ENCODE peak calls at places on chromosomes 5 and 9, in six cellular contexts. R, I, Y, T, A and D are unnamed samples.

GRCh38 chr9:137062384-137062783 is 8.0 kb downstream of the SAPCD2 start:
- DNase-seq in I (no peak), R (no peak), T (no peak), Y (no peak), A (no peak), D (no peak)

GRCh38 chr5:33337621-33337960 is 103.2 kb upstream of the TARS1 start:
- DNase-seq in A (no peak), I (no peak), T (no peak), Y (no peak), R (no peak), D (no peak)

GRCh38 chr9:137311971-137312851 is 10.1 kb upstream of the NRARP start:
- DNase-seq in A (no peak), R (no peak), I (no peak), Y (no peak), T (no peak), D (no peak)

GRCh38 chr9:6243746-6244145 is 28.1 kb downstream of the IL33 start:
- DNase-seq in Y (no peak), T (no peak), R (peak), I (no peak), A (no peak), D (no peak)

GRCh38 chr9:138075496-138075895 is 197.9 kb downstream of the CACNA1B start:
- DNase-seq in Y (no peak), I (no peak), T (no peak), R (no peak), A (no peak), D (peak)

GRCh38 chr5:86917117-86917579 is 299.4 kb downstream of the COX7C start:
- DNase-seq in R (no peak), I (no peak), A (peak), T (no peak), Y (peak), D (no peak)

GRCh38 chr9:34093578-34093977 is 32.9 kb downstream of the DCAF12 start:
- DNase-seq in Y (no peak), A (no peak), T (no peak), R (no peak), I (no peak), D (no peak)

GRCh38 chr5:157540707-157541451 is 34.7 kb downstream of the ADAM19 start:
- DNase-seq in R (no peak), T (no peak), Y (peak), I (peak), A (peak), D (peak)

GRCh38 chr5:168128154-168128553 is 163.3 kb upstream of the WWC1 start:
- DNase-seq in R (no peak), A (no peak), Y (no peak), T (no peak), I (no peak), D (no peak)

GRCh38 chr9:90857103-90857502 is 55.5 kb downstream of the SYK start:
- DNase-seq in A (no peak), R (no peak), T (no peak), Y (no peak), I (no peak), D (no peak)

GRCh38 chr5:65451436-65451835 is 30.3 kb downstream of the ADAMTS6 start:
- DNase-seq in T (no peak), R (no peak), Y (no peak), I (no peak), A (peak), D (no peak)

GRCh38 chr5:150146235-150146634 is 9.4 kb downstream of the PDGFRB start:
- DNase-seq in I (no peak), A (no peak), R (no peak), Y (no peak), T (no peak), D (no peak)
- H3K27ac ChIP-seq in I (peak), A (no peak), R (no peak), Y (no peak), T (peak), D (no peak)

GRCh38 chr9:125635888-125636287 is 71.1 kb downstream of the MAPKAP1 start:
- DNase-seq in Y (no peak), R (no peak), A (no peak), T (no peak), I (no peak), D (no peak)
- H3K27ac ChIP-seq in Y (no peak), R (no peak), A (no peak), T (no peak), I (no peak), D (no peak)

GRCh38 chr5:110104728-110105127 is 415.0 kb downstream of the MAN2A1 start:
- DNase-seq in T (no peak), Y (no peak), R (no peak), I (no peak), A (no peak), D (no peak)

GRCh38 chr5:110104048-110104725 is 414.5 kb downstream of the MAN2A1 start:
- DNase-seq in I (no peak), Y (no peak), A (no peak), R (no peak), T (no peak), D (no peak)

GRCh38 chr5:110108520-110108919 is 418.8 kb downstream of the MAN2A1 start:
- DNase-seq in T (no peak), I (no peak), Y (no peak), R (no peak), A (no peak), D (no peak)

GRCh38 chr5:110106750-110107149 is 417.0 kb downstream of the MAN2A1 start:
- DNase-seq in A (no peak), T (no peak), R (no peak), Y (no peak), I (no peak), D (no peak)

GRCh38 chr5:110105692-110106091 is 416.0 kb downstream of the MAN2A1 start:
- DNase-seq in I (peak), Y (no peak), A (peak), R (no peak), T (no peak), D (no peak)
- H3K27ac ChIP-seq in I (no peak), Y (no peak), A (no peak), R (no peak), T (no peak), D (no peak)

DNA sequence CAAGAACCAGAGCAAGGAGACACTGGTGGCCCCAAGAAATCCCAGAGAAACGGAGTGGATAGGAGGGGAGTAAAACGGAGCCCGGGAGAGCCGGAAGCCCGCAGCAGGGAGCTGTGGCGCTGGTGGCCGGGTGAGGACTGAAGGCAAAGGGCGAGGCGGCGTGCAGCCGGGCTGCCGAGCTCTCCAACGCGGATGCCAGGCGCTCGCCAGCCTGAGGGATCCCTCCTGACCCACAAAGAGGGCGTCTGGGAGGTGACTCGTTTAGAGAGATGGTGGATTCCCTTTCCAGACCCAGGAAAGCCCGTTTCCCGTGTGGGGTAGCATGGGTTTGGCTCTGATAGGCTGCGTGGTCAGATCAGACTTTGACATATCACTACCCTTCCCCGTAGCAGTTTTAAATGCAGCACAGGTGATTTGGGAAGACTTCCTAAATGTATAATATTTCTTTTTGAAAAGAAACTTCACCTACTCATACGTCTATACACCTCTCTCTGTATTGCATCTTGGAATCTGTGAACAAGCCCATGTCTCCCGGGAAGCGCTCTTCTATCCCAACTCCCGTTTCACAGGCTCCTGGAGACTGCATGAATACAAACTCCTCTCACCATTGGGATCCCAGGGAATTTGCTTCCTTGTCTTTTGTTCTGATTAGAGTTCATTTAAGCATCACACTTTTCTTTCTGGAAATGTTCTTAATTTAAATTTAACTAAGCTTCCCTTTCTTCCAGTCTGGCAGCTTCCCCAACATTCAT is 158.1 kb downstream of the C9orf152 start:
- DNase-seq in T (no peak), R (no peak), Y (peak), I (peak), A (no peak), D (peak)
- H3K27ac ChIP-seq in T (peak), R (peak), Y (peak), I (peak), A (no peak), D (peak)